ENCODE peak calls at places on chromosomes 3 and 15, in ten cellular contexts. One of them, this sample, is unnamed.

GRCh38 chr3:126535636-126536035 is 11.7 kb downstream of the CHST13 start:
- DNase-seq in psoas muscle: peak; percentile 31
- DNase-seq in activated CD4-positive, alpha-beta memory T cell treated with anti-CD3 and anti-CD28 coated beads, Interleukin-2, amount 10 ng/mL, durations not matched to agents 7 days and 5 days: no peak
- DNase-seq in nephron progenitor cell: no peak
- DNase-seq in uterus: no peak
- DNase-seq in dermis microvascular lymphatic vessel endothelial cell: no peak
- DNase-seq in NB4: no peak
- DNase-seq in activated T-cell treated with anti-CD3 and anti-CD28 coated beads, Interleukin-2, amount 50 U/mL, for 72 hours: no peak
- DNase-seq in NCI-H1092: no peak
- DNase-seq in T-helper 22 cell: no peak
- DNase-seq in this sample: no peak

GRCh38 chr3:106022913-106023312 is 154.1 kb upstream of the CBLB start:
- DNase-seq in psoas muscle: no peak
- DNase-seq in activated CD4-positive, alpha-beta memory T cell treated with anti-CD3 and anti-CD28 coated beads, Interleukin-2, amount 10 ng/mL, durations not matched to agents 7 days and 5 days: no peak
- DNase-seq in nephron progenitor cell: no peak
- DNase-seq in uterus: no peak
- DNase-seq in dermis microvascular lymphatic vessel endothelial cell: no peak
- DNase-seq in NB4: no peak
- DNase-seq in activated T-cell treated with anti-CD3 and anti-CD28 coated beads, Interleukin-2, amount 50 U/mL, for 72 hours: no peak
- DNase-seq in NCI-H1092: no peak
- DNase-seq in T-helper 22 cell: no peak
- DNase-seq in this sample: no peak

GRCh38 chr3:48634661-48635221 is 520 bp downstream of the SLC26A6 start:
- DNase-seq in psoas muscle: peak; percentile 74
- DNase-seq in activated CD4-positive, alpha-beta memory T cell treated with anti-CD3 and anti-CD28 coated beads, Interleukin-2, amount 10 ng/mL, durations not matched to agents 7 days and 5 days: peak; percentile 62
- DNase-seq in nephron progenitor cell: peak; percentile 62
- DNase-seq in uterus: peak; percentile 68
- DNase-seq in dermis microvascular lymphatic vessel endothelial cell: peak; percentile 55
- DNase-seq in NB4: peak; percentile 84
- DNase-seq in activated T-cell treated with anti-CD3 and anti-CD28 coated beads, Interleukin-2, amount 50 U/mL, for 72 hours: peak; percentile 55
- DNase-seq in NCI-H1092: peak; percentile 5
- DNase-seq in T-helper 22 cell: peak; percentile 23
- DNase-seq in this sample: peak; percentile 73

GRCh38 chr3:37853691-37854413 is 7.8 kb upstream of the CTDSPL start:
- DNase-seq in psoas muscle: no peak
- DNase-seq in activated CD4-positive, alpha-beta memory T cell treated with anti-CD3 and anti-CD28 coated beads, Interleukin-2, amount 10 ng/mL, durations not matched to agents 7 days and 5 days: no peak
- DNase-seq in nephron progenitor cell: no peak
- DNase-seq in uterus: no peak
- DNase-seq in dermis microvascular lymphatic vessel endothelial cell: no peak
- DNase-seq in NB4: no peak
- DNase-seq in activated T-cell treated with anti-CD3 and anti-CD28 coated beads, Interleukin-2, amount 50 U/mL, for 72 hours: no peak
- DNase-seq in NCI-H1092: no peak
- DNase-seq in T-helper 22 cell: no peak
- DNase-seq in this sample: no peak

GRCh38 chr3:123334056-123334455 is 114.8 kb downstream of the ADCY5 start:
- DNase-seq in psoas muscle: peak; percentile 42
- DNase-seq in activated CD4-positive, alpha-beta memory T cell treated with anti-CD3 and anti-CD28 coated beads, Interleukin-2, amount 10 ng/mL, durations not matched to agents 7 days and 5 days: no peak
- DNase-seq in nephron progenitor cell: no peak
- DNase-seq in uterus: no peak
- DNase-seq in dermis microvascular lymphatic vessel endothelial cell: no peak
- DNase-seq in NB4: no peak
- DNase-seq in activated T-cell treated with anti-CD3 and anti-CD28 coated beads, Interleukin-2, amount 50 U/mL, for 72 hours: no peak
- DNase-seq in NCI-H1092: no peak
- DNase-seq in T-helper 22 cell: no peak
- DNase-seq in this sample: no peak

GRCh38 chr3:38598791-38599190 is 50.7 kb downstream of the SCN5A start:
- DNase-seq in psoas muscle: peak; percentile 19
- DNase-seq in activated CD4-positive, alpha-beta memory T cell treated with anti-CD3 and anti-CD28 coated beads, Interleukin-2, amount 10 ng/mL, durations not matched to agents 7 days and 5 days: no peak
- DNase-seq in nephron progenitor cell: no peak
- DNase-seq in uterus: no peak
- DNase-seq in dermis microvascular lymphatic vessel endothelial cell: no peak
- DNase-seq in NB4: no peak
- DNase-seq in activated T-cell treated with anti-CD3 and anti-CD28 coated beads, Interleukin-2, amount 50 U/mL, for 72 hours: no peak
- DNase-seq in NCI-H1092: no peak
- DNase-seq in T-helper 22 cell: no peak
- DNase-seq in this sample: no peak

GRCh38 chr3:190013943-190014924 is 106.5 kb downstream of the P3H2 start:
- DNase-seq in psoas muscle: no peak
- DNase-seq in activated CD4-positive, alpha-beta memory T cell treated with anti-CD3 and anti-CD28 coated beads, Interleukin-2, amount 10 ng/mL, durations not matched to agents 7 days and 5 days: no peak
- DNase-seq in nephron progenitor cell: no peak
- DNase-seq in uterus: no peak
- DNase-seq in dermis microvascular lymphatic vessel endothelial cell: no peak
- DNase-seq in NB4: no peak
- DNase-seq in activated T-cell treated with anti-CD3 and anti-CD28 coated beads, Interleukin-2, amount 50 U/mL, for 72 hours: no peak
- DNase-seq in NCI-H1092: no peak
- DNase-seq in T-helper 22 cell: no peak
- DNase-seq in this sample: no peak

GRCh38 chr15:100042558-100042957 is 299.2 kb downstream of the ADAMTS17 start:
- DNase-seq in psoas muscle: peak; percentile 66
- DNase-seq in activated CD4-positive, alpha-beta memory T cell treated with anti-CD3 and anti-CD28 coated beads, Interleukin-2, amount 10 ng/mL, durations not matched to agents 7 days and 5 days: no peak
- DNase-seq in nephron progenitor cell: no peak
- DNase-seq in uterus: no peak
- DNase-seq in dermis microvascular lymphatic vessel endothelial cell: peak; percentile 13
- DNase-seq in NB4: peak; percentile 48
- DNase-seq in activated T-cell treated with anti-CD3 and anti-CD28 coated beads, Interleukin-2, amount 50 U/mL, for 72 hours: no peak
- DNase-seq in NCI-H1092: no peak
- DNase-seq in T-helper 22 cell: no peak
- DNase-seq in this sample: no peak

GRCh38 chr3:172364374-172365027 is 83.8 kb downstream of the GHSR start:
- DNase-seq in psoas muscle: no peak
- DNase-seq in activated CD4-positive, alpha-beta memory T cell treated with anti-CD3 and anti-CD28 coated beads, Interleukin-2, amount 10 ng/mL, durations not matched to agents 7 days and 5 days: no peak
- DNase-seq in nephron progenitor cell: no peak
- DNase-seq in uterus: no peak
- DNase-seq in dermis microvascular lymphatic vessel endothelial cell: no peak
- DNase-seq in NB4: no peak
- DNase-seq in activated T-cell treated with anti-CD3 and anti-CD28 coated beads, Interleukin-2, amount 50 U/mL, for 72 hours: no peak
- DNase-seq in NCI-H1092: no peak
- DNase-seq in T-helper 22 cell: no peak
- DNase-seq in this sample: no peak

GRCh38 chr15:66560856-66561525 is 4.8 kb downstream of the LCTL start:
- DNase-seq in psoas muscle: no peak
- DNase-seq in activated CD4-positive, alpha-beta memory T cell treated with anti-CD3 and anti-CD28 coated beads, Interleukin-2, amount 10 ng/mL, durations not matched to agents 7 days and 5 days: no peak
- DNase-seq in nephron progenitor cell: no peak
- DNase-seq in uterus: no peak
- DNase-seq in dermis microvascular lymphatic vessel endothelial cell: no peak
- DNase-seq in NB4: no peak
- DNase-seq in activated T-cell treated with anti-CD3 and anti-CD28 coated beads, Interleukin-2, amount 50 U/mL, for 72 hours: no peak
- DNase-seq in NCI-H1092: no peak
- DNase-seq in T-helper 22 cell: no peak
- DNase-seq in this sample: no peak

GRCh38 chr15:43143203-43143941 is 10.0 kb downstream of the TMEM62 start:
- DNase-seq in psoas muscle: no peak
- DNase-seq in activated CD4-positive, alpha-beta memory T cell treated with anti-CD3 and anti-CD28 coated beads, Interleukin-2, amount 10 ng/mL, durations not matched to agents 7 days and 5 days: no peak
- DNase-seq in nephron progenitor cell: no peak
- DNase-seq in uterus: no peak
- DNase-seq in dermis microvascular lymphatic vessel endothelial cell: no peak
- DNase-seq in NB4: no peak
- DNase-seq in activated T-cell treated with anti-CD3 and anti-CD28 coated beads, Interleukin-2, amount 50 U/mL, for 72 hours: no peak
- DNase-seq in NCI-H1092: no peak
- DNase-seq in T-helper 22 cell: no peak
- DNase-seq in this sample: no peak

GRCh38 chr15:73370151-73370550 is 1.4 kb upstream of the HCN4 start:
- DNase-seq in psoas muscle: no peak
- DNase-seq in activated CD4-positive, alpha-beta memory T cell treated with anti-CD3 and anti-CD28 coated beads, Interleukin-2, amount 10 ng/mL, durations not matched to agents 7 days and 5 days: no peak
- DNase-seq in nephron progenitor cell: no peak
- DNase-seq in uterus: no peak
- DNase-seq in dermis microvascular lymphatic vessel endothelial cell: no peak
- DNase-seq in NB4: no peak
- DNase-seq in activated T-cell treated with anti-CD3 and anti-CD28 coated beads, Interleukin-2, amount 50 U/mL, for 72 hours: no peak
- DNase-seq in NCI-H1092: no peak
- DNase-seq in T-helper 22 cell: no peak
- DNase-seq in this sample: no peak

GRCh38 chr3:66401157-66401550 is 99.7 kb downstream of the LRIG1 start:
- DNase-seq in psoas muscle: no peak
- DNase-seq in activated CD4-positive, alpha-beta memory T cell treated with anti-CD3 and anti-CD28 coated beads, Interleukin-2, amount 10 ng/mL, durations not matched to agents 7 days and 5 days: no peak
- DNase-seq in nephron progenitor cell: no peak
- DNase-seq in uterus: no peak
- DNase-seq in dermis microvascular lymphatic vessel endothelial cell: no peak
- DNase-seq in NB4: no peak
- DNase-seq in activated T-cell treated with anti-CD3 and anti-CD28 coated beads, Interleukin-2, amount 50 U/mL, for 72 hours: no peak
- DNase-seq in NCI-H1092: no peak
- DNase-seq in T-helper 22 cell: no peak
- DNase-seq in this sample: no peak

GRCh38 chr15:82790321-82790720 is 15.5 kb downstream of the FSD2 start:
- DNase-seq in psoas muscle: no peak
- DNase-seq in activated CD4-positive, alpha-beta memory T cell treated with anti-CD3 and anti-CD28 coated beads, Interleukin-2, amount 10 ng/mL, durations not matched to agents 7 days and 5 days: no peak
- DNase-seq in nephron progenitor cell: no peak
- DNase-seq in uterus: no peak
- DNase-seq in dermis microvascular lymphatic vessel endothelial cell: no peak
- DNase-seq in NB4: no peak
- DNase-seq in activated T-cell treated with anti-CD3 and anti-CD28 coated beads, Interleukin-2, amount 50 U/mL, for 72 hours: no peak
- DNase-seq in NCI-H1092: no peak
- DNase-seq in T-helper 22 cell: no peak
- DNase-seq in this sample: no peak

GRCh38 chr3:46110701-46111493 is 83.6 kb upstream of the XCR1 start:
- DNase-seq in psoas muscle: no peak
- DNase-seq in activated CD4-positive, alpha-beta memory T cell treated with anti-CD3 and anti-CD28 coated beads, Interleukin-2, amount 10 ng/mL, durations not matched to agents 7 days and 5 days: no peak
- DNase-seq in nephron progenitor cell: no peak
- DNase-seq in uterus: no peak
- DNase-seq in dermis microvascular lymphatic vessel endothelial cell: peak; percentile 5
- DNase-seq in NB4: peak; percentile 95
- DNase-seq in activated T-cell treated with anti-CD3 and anti-CD28 coated beads, Interleukin-2, amount 50 U/mL, for 72 hours: no peak
- DNase-seq in NCI-H1092: no peak
- DNase-seq in T-helper 22 cell: no peak
- DNase-seq in this sample: peak; percentile 18

GRCh38 chr3:54527953-54528352 is 399.9 kb downstream of the LRTM1 start:
- DNase-seq in psoas muscle: peak; percentile 62
- DNase-seq in activated CD4-positive, alpha-beta memory T cell treated with anti-CD3 and anti-CD28 coated beads, Interleukin-2, amount 10 ng/mL, durations not matched to agents 7 days and 5 days: no peak
- DNase-seq in nephron progenitor cell: no peak
- DNase-seq in uterus: no peak
- DNase-seq in dermis microvascular lymphatic vessel endothelial cell: no peak
- DNase-seq in NB4: no peak
- DNase-seq in activated T-cell treated with anti-CD3 and anti-CD28 coated beads, Interleukin-2, amount 50 U/mL, for 72 hours: no peak
- DNase-seq in NCI-H1092: no peak
- DNase-seq in T-helper 22 cell: no peak
- DNase-seq in this sample: no peak

GRCh38 chr3:159025733-159026132 is 223.9 kb downstream of the MFSD1 start:
- DNase-seq in psoas muscle: no peak
- DNase-seq in activated CD4-positive, alpha-beta memory T cell treated with anti-CD3 and anti-CD28 coated beads, Interleukin-2, amount 10 ng/mL, durations not matched to agents 7 days and 5 days: no peak
- DNase-seq in nephron progenitor cell: no peak
- DNase-seq in uterus: no peak
- DNase-seq in dermis microvascular lymphatic vessel endothelial cell: no peak
- DNase-seq in NB4: no peak
- DNase-seq in activated T-cell treated with anti-CD3 and anti-CD28 coated beads, Interleukin-2, amount 50 U/mL, for 72 hours: no peak
- DNase-seq in NCI-H1092: no peak
- DNase-seq in T-helper 22 cell: no peak
- DNase-seq in this sample: no peak

GRCh38 chr15:61639491-61639890 is 410.4 kb upstream of the RORA start:
- DNase-seq in psoas muscle: peak; percentile 54
- DNase-seq in activated CD4-positive, alpha-beta memory T cell treated with anti-CD3 and anti-CD28 coated beads, Interleukin-2, amount 10 ng/mL, durations not matched to agents 7 days and 5 days: no peak
- DNase-seq in nephron progenitor cell: no peak
- DNase-seq in uterus: no peak
- DNase-seq in dermis microvascular lymphatic vessel endothelial cell: no peak
- DNase-seq in NB4: no peak
- DNase-seq in activated T-cell treated with anti-CD3 and anti-CD28 coated beads, Interleukin-2, amount 50 U/mL, for 72 hours: no peak
- DNase-seq in NCI-H1092: no peak
- DNase-seq in T-helper 22 cell: no peak
- DNase-seq in this sample: no peak

GRCh38 chr15:84890670-84891147 is 6.2 kb downstream of the SLC28A1 start:
- DNase-seq in psoas muscle: no peak
- DNase-seq in activated CD4-positive, alpha-beta memory T cell treated with anti-CD3 and anti-CD28 coated beads, Interleukin-2, amount 10 ng/mL, durations not matched to agents 7 days and 5 days: no peak
- DNase-seq in nephron progenitor cell: no peak
- DNase-seq in uterus: no peak
- DNase-seq in dermis microvascular lymphatic vessel endothelial cell: no peak
- DNase-seq in NB4: no peak
- DNase-seq in activated T-cell treated with anti-CD3 and anti-CD28 coated beads, Interleukin-2, amount 50 U/mL, for 72 hours: no peak
- DNase-seq in NCI-H1092: no peak
- DNase-seq in T-helper 22 cell: no peak
- DNase-seq in this sample: no peak

GRCh38 chr15:78265752-78266224 is 1.4 kb downstream of the DNAJA4 start:
- DNase-seq in psoas muscle: no peak
- DNase-seq in activated CD4-positive, alpha-beta memory T cell treated with anti-CD3 and anti-CD28 coated beads, Interleukin-2, amount 10 ng/mL, durations not matched to agents 7 days and 5 days: no peak
- DNase-seq in nephron progenitor cell: no peak
- DNase-seq in uterus: no peak
- DNase-seq in dermis microvascular lymphatic vessel endothelial cell: peak; percentile 31
- DNase-seq in NB4: no peak
- DNase-seq in activated T-cell treated with anti-CD3 and anti-CD28 coated beads, Interleukin-2, amount 50 U/mL, for 72 hours: peak; percentile 16
- DNase-seq in NCI-H1092: no peak
- DNase-seq in T-helper 22 cell: no peak
- DNase-seq in this sample: peak; percentile 47

GRCh38 chr15:27767918-27768640 is 331.0 kb downstream of the OCA2 start:
- DNase-seq in psoas muscle: no peak
- DNase-seq in activated CD4-positive, alpha-beta memory T cell treated with anti-CD3 and anti-CD28 coated beads, Interleukin-2, amount 10 ng/mL, durations not matched to agents 7 days and 5 days: no peak
- DNase-seq in nephron progenitor cell: no peak
- DNase-seq in uterus: no peak
- DNase-seq in dermis microvascular lymphatic vessel endothelial cell: no peak
- DNase-seq in NB4: no peak
- DNase-seq in activated T-cell treated with anti-CD3 and anti-CD28 coated beads, Interleukin-2, amount 50 U/mL, for 72 hours: no peak
- DNase-seq in NCI-H1092: no peak
- DNase-seq in T-helper 22 cell: no peak
- DNase-seq in this sample: no peak

GRCh38 chr15:90184119-90184785 is 16.9 kb upstream of the SEMA4B start:
- DNase-seq in psoas muscle: peak; percentile 91
- DNase-seq in activated CD4-positive, alpha-beta memory T cell treated with anti-CD3 and anti-CD28 coated beads, Interleukin-2, amount 10 ng/mL, durations not matched to agents 7 days and 5 days: peak; percentile 44
- DNase-seq in nephron progenitor cell: peak; percentile 52
- DNase-seq in uterus: peak; percentile 79
- DNase-seq in dermis microvascular lymphatic vessel endothelial cell: no peak
- DNase-seq in NB4: no peak
- DNase-seq in activated T-cell treated with anti-CD3 and anti-CD28 coated beads, Interleukin-2, amount 50 U/mL, for 72 hours: peak; percentile 26
- DNase-seq in NCI-H1092: no peak
- DNase-seq in T-helper 22 cell: no peak
- DNase-seq in this sample: no peak

GRCh38 chr15:66401130-66402021 is 14.7 kb downstream of the MAP2K1 start:
- DNase-seq in psoas muscle: no peak
- DNase-seq in activated CD4-positive, alpha-beta memory T cell treated with anti-CD3 and anti-CD28 coated beads, Interleukin-2, amount 10 ng/mL, durations not matched to agents 7 days and 5 days: peak; percentile 48
- DNase-seq in nephron progenitor cell: no peak
- DNase-seq in uterus: no peak
- DNase-seq in dermis microvascular lymphatic vessel endothelial cell: no peak
- DNase-seq in NB4: no peak
- DNase-seq in activated T-cell treated with anti-CD3 and anti-CD28 coated beads, Interleukin-2, amount 50 U/mL, for 72 hours: peak; percentile 8
- DNase-seq in NCI-H1092: no peak
- DNase-seq in T-helper 22 cell: no peak
- DNase-seq in this sample: no peak

GRCh38 chr3:131501949-131502348 is 822 bp downstream of the MRPL3 start:
- DNase-seq in psoas muscle: no peak
- DNase-seq in activated CD4-positive, alpha-beta memory T cell treated with anti-CD3 and anti-CD28 coated beads, Interleukin-2, amount 10 ng/mL, durations not matched to agents 7 days and 5 days: no peak
- DNase-seq in nephron progenitor cell: no peak
- DNase-seq in uterus: no peak
- DNase-seq in dermis microvascular lymphatic vessel endothelial cell: no peak
- DNase-seq in NB4: peak; percentile 25
- DNase-seq in activated T-cell treated with anti-CD3 and anti-CD28 coated beads, Interleukin-2, amount 50 U/mL, for 72 hours: no peak
- DNase-seq in NCI-H1092: no peak
- DNase-seq in T-helper 22 cell: no peak
- DNase-seq in this sample: peak; percentile 12

GRCh38 chr15:69559440-69560215 is 107.0 kb downstream of the RPLP1 start:
- DNase-seq in psoas muscle: no peak
- DNase-seq in activated CD4-positive, alpha-beta memory T cell treated with anti-CD3 and anti-CD28 coated beads, Interleukin-2, amount 10 ng/mL, durations not matched to agents 7 days and 5 days: no peak
- DNase-seq in nephron progenitor cell: no peak
- DNase-seq in uterus: no peak
- DNase-seq in dermis microvascular lymphatic vessel endothelial cell: no peak
- DNase-seq in NB4: no peak
- DNase-seq in activated T-cell treated with anti-CD3 and anti-CD28 coated beads, Interleukin-2, amount 50 U/mL, for 72 hours: no peak
- DNase-seq in NCI-H1092: no peak
- DNase-seq in T-helper 22 cell: no peak
- DNase-seq in this sample: peak; percentile 36

GRCh38 chr3:38138347-38139190 is at the start of gene MYD88:
- DNase-seq in psoas muscle: peak; percentile 88
- DNase-seq in activated CD4-positive, alpha-beta memory T cell treated with anti-CD3 and anti-CD28 coated beads, Interleukin-2, amount 10 ng/mL, durations not matched to agents 7 days and 5 days: peak; percentile 89
- DNase-seq in nephron progenitor cell: peak; percentile 77
- DNase-seq in uterus: peak; percentile 74
- DNase-seq in dermis microvascular lymphatic vessel endothelial cell: peak; percentile 69
- DNase-seq in NB4: peak; percentile 89
- DNase-seq in activated T-cell treated with anti-CD3 and anti-CD28 coated beads, Interleukin-2, amount 50 U/mL, for 72 hours: peak; percentile 90
- DNase-seq in NCI-H1092: no peak
- DNase-seq in T-helper 22 cell: peak; percentile 69
- DNase-seq in this sample: peak; percentile 22

GRCh38 chr3:183958226-183958625 is 59.5 kb downstream of the ABCC5 start:
- DNase-seq in psoas muscle: no peak
- DNase-seq in activated CD4-positive, alpha-beta memory T cell treated with anti-CD3 and anti-CD28 coated beads, Interleukin-2, amount 10 ng/mL, durations not matched to agents 7 days and 5 days: no peak
- DNase-seq in nephron progenitor cell: no peak
- DNase-seq in uterus: no peak
- DNase-seq in dermis microvascular lymphatic vessel endothelial cell: no peak
- DNase-seq in NB4: no peak
- DNase-seq in activated T-cell treated with anti-CD3 and anti-CD28 coated beads, Interleukin-2, amount 50 U/mL, for 72 hours: no peak
- DNase-seq in NCI-H1092: no peak
- DNase-seq in T-helper 22 cell: no peak
- DNase-seq in this sample: no peak

GRCh38 chr3:126060613-126061145 is 23.2 kb downstream of the SLC41A3 start:
- DNase-seq in psoas muscle: no peak
- DNase-seq in activated CD4-positive, alpha-beta memory T cell treated with anti-CD3 and anti-CD28 coated beads, Interleukin-2, amount 10 ng/mL, durations not matched to agents 7 days and 5 days: no peak
- DNase-seq in nephron progenitor cell: no peak
- DNase-seq in uterus: no peak
- DNase-seq in dermis microvascular lymphatic vessel endothelial cell: no peak
- DNase-seq in NB4: no peak
- DNase-seq in activated T-cell treated with anti-CD3 and anti-CD28 coated beads, Interleukin-2, amount 50 U/mL, for 72 hours: no peak
- DNase-seq in NCI-H1092: no peak
- DNase-seq in T-helper 22 cell: no peak
- DNase-seq in this sample: no peak

This sample was measured in SJCRH30.